ENCODE peak calls at places on chromosomes 13 and 19, in ten cellular contexts. Y, B, S, U, H, K, O, C, M and P are unnamed samples.

GRCh38 chr13:43227721-43228120 is 204.3 kb downstream of the DNAJC15 start:
- DNase-seq in H (peak), U (no peak), K (no peak), B (no peak), M (no peak), Y (peak), C (no peak), S (no peak), O (no peak), P (no peak)

GRCh38 chr19:18349524-18350128 is 9.2 kb downstream of the PGPEP1 start:
- DNase-seq in O (no peak), Y (no peak), H (peak), U (no peak), C (peak), B (no peak), S (no peak), K (no peak), M (no peak), P (peak)

GRCh38 chr19:11693505-11694499 is 44.9 kb downstream of the ZNF823 start:
- DNase-seq in Y (peak), H (peak), O (no peak), B (no peak), M (no peak), U (no peak), K (no peak), S (no peak), C (no peak), P (no peak)

GRCh38 chr13:101915755-101916107 is 463.3 kb downstream of the ITGBL1 start:
- DNase-seq in H (no peak), S (no peak), Y (no peak), B (no peak), U (no peak), O (no peak), M (no peak), C (no peak), K (no peak), P (no peak)

GRCh38 chr19:47228168-47228936 is 2.6 kb downstream of the BBC3 start:
- DNase-seq in Y (no peak), K (no peak), C (peak), U (peak), M (no peak), H (no peak), O (peak), B (no peak), S (peak), P (peak)

GRCh38 chr13:30785146-30785845 is 50.0 kb downstream of the ALOX5AP start:
- DNase-seq in Y (no peak), H (no peak), S (no peak), B (no peak), K (no peak), U (no peak), M (no peak), O (no peak), C (no peak), P (no peak)

GRCh38 chr19:16714702-16715294 is 4.8 kb upstream of the NWD1 start:
- DNase-seq in U (no peak), H (peak), O (no peak), C (peak), K (no peak), M (no peak), B (no peak), Y (peak), S (peak), P (peak)

GRCh38 chr13:70043685-70044084 is 63.9 kb upstream of the ATXN8OS start:
- DNase-seq in Y (peak), M (no peak), U (no peak), C (no peak), K (no peak), S (no peak), O (no peak), B (no peak), H (no peak), P (no peak)

GRCh38 chr19:53991224-53992113 is at the start of gene CACNG6:
- DNase-seq in M (no peak), Y (no peak), C (no peak), O (no peak), B (no peak), K (no peak), H (no peak), U (no peak), S (no peak), P (no peak)

GRCh38 chr13:113588394-113589111 is 4.0 kb downstream of the TFDP1 start:
- DNase-seq in M (no peak), U (no peak), K (no peak), H (no peak), Y (no peak), B (no peak), O (no peak), S (peak), C (peak), P (no peak)

GRCh38 chr19:54653181-54653809 is 9.5 kb upstream of the LILRB4 start:
- DNase-seq in C (no peak), K (no peak), B (no peak), U (no peak), O (no peak), Y (peak), H (no peak), M (no peak), S (no peak), P (no peak)

GRCh38 chr19:17210296-17210695 is 4.9 kb upstream of the USE1 start:
- DNase-seq in U (no peak), M (no peak), B (no peak), K (no peak), O (no peak), C (no peak), H (no peak), Y (no peak), S (peak), P (no peak)

GRCh38 chr19:47157455-47158321 is 27.1 kb downstream of the SAE1 start:
- DNase-seq in C (peak), M (peak), U (no peak), K (peak), S (peak), H (peak), B (no peak), Y (peak), O (peak), P (peak)

GRCh38 chr13:21333186-21333585 is 125.9 kb downstream of the ZDHHC20 start:
- DNase-seq in B (no peak), Y (peak), H (no peak), U (no peak), M (no peak), O (no peak), S (no peak), C (no peak), K (no peak), P (no peak)

GRCh38 chr19:7360393-7360984 is 11.8 kb downstream of the ARHGEF18 start:
- DNase-seq in C (no peak), H (no peak), U (no peak), B (no peak), O (no peak), M (no peak), K (no peak), S (no peak), Y (peak), P (no peak)

GRCh38 chr13:46761866-46762265 is 35.1 kb downstream of the ESD start:
- DNase-seq in S (no peak), C (no peak), K (no peak), M (no peak), Y (no peak), H (no peak), B (no peak), O (no peak), U (no peak), P (no peak)

GRCh38 chr13:107867701-107868661 is 347.4 kb downstream of the LIG4 start:
- DNase-seq in S (no peak), K (no peak), M (no peak), C (no peak), H (peak), O (no peak), B (no peak), U (peak), Y (peak), P (no peak)

GRCh38 chr13:100788540-100788939 is 113.9 kb upstream of the TMTC4 start:
- DNase-seq in Y (no peak), H (no peak), O (no peak), S (no peak), K (no peak), U (no peak), M (no peak), C (no peak), B (no peak), P (no peak)

GRCh38 chr19:48108997-48109782 is 1.4 kb downstream of the PLA2G4C start:
- DNase-seq in H (no peak), B (no peak), S (no peak), O (no peak), M (no peak), U (no peak), Y (no peak), K (no peak), C (no peak), P (no peak)

GRCh38 chr19:16359074-16359473 is 34.4 kb downstream of the KLF2 start:
- DNase-seq in M (no peak), Y (no peak), S (no peak), K (no peak), U (no peak), C (peak), H (no peak), B (no peak), O (no peak), P (no peak)

DNA sequence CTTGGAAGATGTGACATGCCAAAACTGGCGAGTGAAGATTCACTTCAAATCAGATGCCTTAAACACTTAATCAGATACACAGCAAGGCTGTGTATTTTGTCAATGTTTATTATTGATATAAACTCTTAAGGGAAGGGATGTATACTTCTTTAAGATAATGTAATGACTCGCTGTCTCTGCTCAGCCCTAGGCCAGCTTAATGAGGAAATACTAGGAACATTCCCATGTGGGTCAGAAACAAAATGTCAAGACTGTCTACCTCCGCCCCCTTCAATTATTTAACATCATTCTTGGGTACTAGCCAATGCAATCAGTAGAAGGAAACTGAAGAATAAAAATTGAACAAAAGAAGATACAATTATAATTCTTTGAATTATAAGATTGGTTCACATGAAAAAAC is 33.9 kb upstream of the SERPINE3 start:
- DNase-seq in U (no peak), K (no peak), B (no peak), S (no peak), M (no peak), C (no peak), O (no peak), Y (no peak), H (no peak), P (no peak)
- H3K27ac ChIP-seq in U (no peak), K (no peak), B (no peak), S (no peak), M (no peak), C (no peak), O (no peak), Y (no peak), H (no peak), P (no peak)

DNA sequence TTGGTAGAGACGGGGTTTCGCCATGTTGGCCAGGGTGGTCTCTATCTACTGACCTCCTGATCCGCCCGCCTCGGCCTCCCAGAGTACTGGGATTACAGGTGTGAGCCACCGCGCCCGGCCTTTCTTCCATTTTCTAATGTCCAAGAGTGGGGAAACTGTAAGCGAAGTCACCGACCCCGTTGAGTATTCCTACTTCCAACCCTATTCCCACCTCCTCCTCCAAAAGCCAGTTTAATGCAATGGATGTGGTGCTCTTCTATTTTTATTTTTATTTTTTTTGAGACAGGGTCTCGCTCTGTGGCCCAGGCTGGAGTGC is 449 bp downstream of the RNU6-9 start:
- DNase-seq in M (no peak), K (no peak), H (no peak), Y (no peak), S (no peak), O (no peak), B (no peak), U (no peak), C (no peak), P (no peak)
- H3K4me3 ChIP-seq in M (peak), K (no peak), H (no peak), Y (no peak), S (no peak), O (peak), B (peak), U (peak), C (peak), P (peak)

GRCh38 chr19:51181913-51182419 is 39.9 kb downstream of the SIGLEC7 start:
- DNase-seq in O (no peak), M (no peak), C (no peak), S (peak), K (no peak), Y (no peak), H (no peak), U (no peak), B (no peak), P (no peak)
- H3K27ac ChIP-seq in O (no peak), M (no peak), C (no peak), S (no peak), K (no peak), Y (no peak), H (no peak), U (no peak), B (no peak), P (no peak)

GRCh38 chr19:13985771-13986347 is 20.3 kb downstream of the RFX1 start:
- DNase-seq in S (no peak), B (no peak), O (no peak), C (no peak), U (no peak), M (no peak), K (no peak), Y (no peak), H (no peak), P (no peak)
- H3K4me3 ChIP-seq in S (no peak), B (no peak), O (peak), C (peak), U (no peak), M (peak), K (no peak), Y (no peak), H (no peak), P (no peak)

DNA sequence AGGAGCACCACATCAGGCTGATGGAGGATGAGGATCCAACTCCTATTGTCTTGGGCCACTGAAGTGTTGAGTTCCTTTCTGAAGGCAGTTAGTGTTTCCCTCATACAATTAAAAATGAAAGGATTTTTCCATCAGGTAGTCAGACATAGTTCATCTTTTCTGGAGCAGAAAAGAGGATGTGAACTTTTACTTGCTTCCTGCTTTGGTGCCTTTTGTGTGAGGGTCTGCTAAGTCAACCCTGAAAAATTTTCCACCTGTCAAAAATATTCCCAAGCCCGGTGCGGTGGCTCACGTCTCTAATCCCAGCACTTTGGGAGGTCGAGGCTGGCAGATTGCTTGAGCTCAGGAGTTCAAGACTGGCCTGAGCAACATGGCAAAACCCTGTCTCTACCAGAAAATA is 43.9 kb downstream of the RGCC start:
- DNase-seq in H (no peak), M (no peak), K (no peak), B (no peak), Y (no peak), U (no peak), O (no peak), S (no peak), C (no peak), P (no peak)
- H3K27ac ChIP-seq in H (no peak), M (no peak), K (no peak), B (no peak), Y (no peak), U (no peak), O (no peak), S (no peak), C (no peak), P (no peak)